ENCODE peak calls at places on chromosomes 4 and X, in four cellular contexts. V is Caco-2, W is lung, E is cardiac muscle cell. X is an unnamed sample.

GRCh38 chr4:8740666-8741395 is 130.8 kb downstream of the HMX1 start:
- DNase-seq in V (no peak), W (no peak), E (no peak), X (no peak)

GRCh38 chrX:2577844-2578444 is 77.2 kb upstream of the DHRSX start:
- DNase-seq in V (no peak), W (no peak), E (no peak), X (no peak)

GRCh38 chr4:97987019-97987648 is 156.1 kb downstream of the STPG2 start:
- DNase-seq in V (no peak), W (no peak), E (peak; percentile 48), X (peak; percentile 19)

GRCh38 chr4:93327346-93327745 is 501.2 kb upstream of the ATOH1 start:
- DNase-seq in V (no peak), W (no peak), E (no peak), X (no peak)

GRCh38 chr4:86935499-86935832 is 655 bp downstream of the AFF1 start:
- DNase-seq in V (peak; percentile 38), W (peak; percentile 37), E (no peak), X (no peak)

GRCh38 chr4:55921093-55921492 is 27.7 kb upstream of the CEP135 start:
- DNase-seq in V (no peak), W (no peak), E (no peak), X (no peak)

GRCh38 chr4:24862073-24862751 is 50.6 kb downstream of the CCDC149 start:
- DNase-seq in V (no peak), W (no peak), E (no peak), X (peak; percentile 28)

GRCh38 chrX:68365356-68365755 is 67.9 kb downstream of the OPHN1 start:
- DNase-seq in V (no peak), W (no peak), E (peak; percentile 6), X (no peak)

GRCh38 chr4:61493470-61493869 is 293.3 kb downstream of the ADGRL3 start:
- DNase-seq in V (no peak), W (no peak), E (no peak), X (no peak)

GRCh38 chr4:133149932-133150642 is 993 bp downstream of the PCDH10 start:
- DNase-seq in V (no peak), W (no peak), E (peak; percentile 18), X (peak; percentile 16)

GRCh38 chrX:300334-300733 is 18.3 kb downstream of the GTPBP6 start:
- DNase-seq in V (no peak), W (no peak), E (no peak), X (no peak)

GRCh38 chr4:142563682-142564291 is 282.3 kb downstream of the INPP4B start:
- DNase-seq in V (no peak), W (no peak), E (no peak), X (no peak)

GRCh38 chr4:1093391-1094335 is 19.7 kb downstream of the RNF212 start:
- DNase-seq in V (no peak), W (no peak), E (no peak), X (no peak)

GRCh38 chr4:80619070-80619674 is 283.6 kb downstream of the CFAP299 start:
- DNase-seq in V (no peak), W (no peak), E (peak; percentile 23), X (no peak)

GRCh38 chr4:158162637-158163036 is 10.2 kb downstream of the GASK1B start:
- DNase-seq in V (no peak), W (no peak), E (no peak), X (no peak)

GRCh38 chr4:107993969-107994368 is 4.3 kb downstream of the HADH start:
- DNase-seq in V (no peak), W (no peak), E (no peak), X (peak; percentile 41)

GRCh38 chr4:133668061-133668851 is 519.2 kb downstream of the PCDH10 start:
- DNase-seq in V (no peak), W (no peak), E (no peak), X (no peak)

GRCh38 chr4:52259978-52260377 is 208.9 kb downstream of the SPATA18 start:
- DNase-seq in V (no peak), W (no peak), E (no peak), X (no peak)

GRCh38 chr4:40458109-40458508 is 123.0 kb downstream of the CHRNA9 start:
- DNase-seq in V (no peak), W (no peak), E (no peak), X (no peak)

GRCh38 chr4:2388430-2389182 is 29.8 kb downstream of the ZFYVE28 start:
- DNase-seq in V (no peak), W (no peak), E (peak; percentile 18), X (no peak)

GRCh38 chr4:61572160-61572559 is 372.0 kb downstream of the ADGRL3 start:
- DNase-seq in V (no peak), W (no peak), E (peak; percentile 64), X (no peak)

GRCh38 chr4:134807231-134807745 is 605.7 kb upstream of the PABPC4L start:
- DNase-seq in V (no peak), W (no peak), E (no peak), X (no peak)

GRCh38 chr4:140099993-140100392 is 54.0 kb downstream of the MAML3 start:
- DNase-seq in V (no peak), W (no peak), E (no peak), X (no peak)

GRCh38 chrX:123876844-123877243 is 17.0 kb downstream of the XIAP start:
- DNase-seq in V (no peak), W (no peak), E (no peak), X (no peak)

GRCh38 chrX:38151426-38151825 is 69.2 kb downstream of the SRPX start:
- DNase-seq in V (no peak), W (no peak), E (peak; percentile 25), X (no peak)

GRCh38 chr4:100875296-100876040 is 357.6 kb upstream of the EMCN start:
- DNase-seq in V (no peak), W (no peak), E (no peak), X (no peak)

GRCh38 chr4:187606581-187606980 is 389.0 kb upstream of the ZFP42 start:
- DNase-seq in V (peak; percentile 38), W (no peak), E (peak; percentile 72), X (peak; percentile 56)

GRCh38 chr4:20337261-20337664 is 85.6 kb downstream of the SLIT2 start:
- DNase-seq in V (no peak), W (no peak), E (no peak), X (no peak)

GRCh38 chrX:69060631-69061408 is 104.4 kb downstream of the PJA1 start:
- DNase-seq in V (peak; percentile 35), W (peak; percentile 29), E (peak; percentile 63), X (no peak)

GRCh38 chrX:16771483-16772398 is 14.5 kb upstream of the TXLNG start:
- DNase-seq in V (peak; percentile 82), W (no peak), E (peak; percentile 83), X (no peak)

GRCh38 chrX:147637190-147637589 is 274.5 kb upstream of the FMR1 start:
- DNase-seq in V (no peak), W (no peak), E (no peak), X (no peak)

GRCh38 chr4:155787113-155787710 is 28.4 kb downstream of the GUCY1B1 start:
- DNase-seq in V (no peak), W (no peak), E (peak; percentile 78), X (peak; percentile 63)

GRCh38 chrX:148542481-148543255 is 42.3 kb downstream of the AFF2 start:
- DNase-seq in V (no peak), W (no peak), E (no peak), X (no peak)

GRCh38 chrX:107551546-107551945 is 76.8 kb upstream of the PRPS1 start:
- DNase-seq in V (no peak), W (peak; percentile 64), E (no peak), X (no peak)

GRCh38 chr4:164204434-164204833 is 549.5 kb upstream of the SMIM31 start:
- DNase-seq in V (no peak), W (no peak), E (peak; percentile 4), X (no peak)

GRCh38 chrX:132750312-132751042 is 208.0 kb downstream of the HS6ST2 start:
- DNase-seq in V (no peak), W (no peak), E (peak; percentile 15), X (no peak)

GRCh38 chr4:168489616-168490015 is 7.2 kb upstream of the PALLD start:
- DNase-seq in V (no peak), W (no peak), E (no peak), X (no peak)
- TF ChIP-seq CTCF in V (no peak), W (no peak), E (no peak), X (no peak)

GRCh38 chr4:152690706-152691651 is 11.2 kb upstream of the TMEM154 start:
- DNase-seq in V (no peak), W (no peak), E (no peak), X (no peak)

GRCh38 chr4:152691761-152692160 is 12.0 kb upstream of the TMEM154 start:
- DNase-seq in V (peak; percentile 68), W (no peak), E (no peak), X (no peak)

GRCh38 chr4:152687974-152688599 is 8.3 kb upstream of the TMEM154 start:
- DNase-seq in V (no peak), W (no peak), E (no peak), X (no peak)

GRCh38 chr4:152686452-152687013 is 6.7 kb upstream of the TMEM154 start:
- DNase-seq in V (no peak), W (no peak), E (no peak), X (no peak)

GRCh38 chr4:152689615-152690501 is 10.1 kb upstream of the TMEM154 start:
- DNase-seq in V (no peak), W (no peak), E (no peak), X (no peak)
- TF ChIP-seq CTCF in V (no peak), W (no peak), E (no peak), X (no peak)

GRCh38 chrX:125289920-125290319 is 29.8 kb upstream of the TEX13C start:
- DNase-seq in V (no peak), W (no peak), E (no peak), X (no peak)
- TF ChIP-seq CTCF in V (no peak), W (no peak), E (no peak), X (no peak)

DNA sequence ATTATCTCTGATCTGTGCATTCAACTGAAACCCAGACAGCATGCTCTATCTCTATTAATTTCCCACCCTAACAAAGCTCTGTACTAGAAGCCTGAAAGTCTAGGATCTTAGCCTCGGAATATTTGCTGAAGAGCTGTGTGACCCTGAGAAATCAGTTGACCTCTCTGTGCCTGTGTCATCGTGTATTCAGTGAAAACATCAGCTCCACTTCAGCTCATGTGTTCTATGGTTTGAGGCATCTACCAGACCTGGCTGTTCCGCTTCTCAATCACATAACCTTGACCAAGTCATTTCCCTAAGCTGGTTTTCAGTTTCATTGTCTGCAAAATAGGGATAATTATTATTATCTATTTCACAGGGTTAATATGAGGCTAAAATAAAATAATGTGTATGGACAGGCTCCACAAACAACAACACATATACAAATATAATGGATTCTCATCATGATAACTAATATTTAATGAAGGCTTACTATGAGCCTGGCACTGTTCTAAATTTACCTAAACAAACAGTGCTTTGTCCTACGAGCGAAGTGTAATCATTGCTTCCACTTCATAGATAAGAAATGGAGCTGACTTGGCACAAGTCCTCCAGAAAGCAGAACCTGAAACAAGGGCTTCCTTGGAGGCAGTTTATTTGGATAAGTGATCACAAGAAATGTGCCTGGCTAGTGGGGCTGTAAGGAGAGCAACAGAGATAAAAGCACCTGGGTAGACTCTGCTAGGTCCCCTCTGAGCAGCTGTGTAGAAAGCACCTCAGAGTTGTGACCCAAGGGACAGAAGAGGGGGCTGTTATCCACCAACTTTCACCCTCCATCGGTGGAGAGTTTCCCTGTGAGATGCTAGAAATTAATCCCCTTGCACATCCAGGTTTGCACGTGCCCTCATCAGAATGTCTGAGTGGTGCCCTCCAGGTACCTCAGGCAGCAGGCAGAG is 356.9 kb downstream of the RAB28 start:
- DNase-seq in V (no peak), W (no peak), E (no peak), X (no peak)
- TF ChIP-seq CTCF in V (no peak), W (no peak), E (no peak), X (no peak)